ENCODE peak calls at places on chromosomes 11 and 22, in six cellular contexts. E is HFF-Myc, C is GM06990, S is AG10803, O is pancreas, N is lower lobe of right lung. F is an unnamed sample.

GRCh38 chr11:1036303-1036923 is at the start of gene MUC6:
- DNase-seq in E (no peak), C (no peak), S (no peak), O (no peak), N (no peak), F (no peak)

GRCh38 chr11:59186130-59186594 is 14.2 kb downstream of the DTX4 start:
- DNase-seq in E (no peak), C (no peak), S (no peak), O (peak), N (peak), F (no peak)

GRCh38 chr11:117098269-117099231 is at the start of gene SIK3:
- DNase-seq in E (peak), C (peak), S (peak), O (peak), N (peak), F (peak)

GRCh38 chr11:34558673-34559072 is 45.1 kb upstream of the ELF5 start:
- DNase-seq in E (no peak), C (no peak), S (no peak), O (no peak), N (no peak), F (no peak)

GRCh38 chr11:73465019-73465675 is 88.9 kb downstream of the RELT start:
- DNase-seq in E (no peak), C (no peak), S (peak), O (no peak), N (no peak), F (no peak)

GRCh38 chr11:13338437-13339069 is 61.0 kb downstream of the BMAL1 start:
- DNase-seq in E (no peak), C (no peak), S (peak), O (no peak), N (no peak), F (no peak)

GRCh38 chr11:1879941-1880720 is 11.6 kb downstream of the PRR33 start:
- DNase-seq in E (no peak), C (no peak), S (no peak), O (peak), N (peak), F (peak)

GRCh38 chr22:20979243-20979809 is 2.8 kb upstream of the LZTR1 start:
- DNase-seq in E (no peak), C (peak), S (peak), O (peak), N (peak), F (peak)

GRCh38 chr22:32852346-32853251 is 51.1 kb downstream of the TIMP3 start:
- DNase-seq in E (no peak), C (no peak), S (no peak), O (no peak), N (no peak), F (no peak)

GRCh38 chr11:20056109-20057054 is 103.9 kb downstream of the DBX1 start:
- DNase-seq in E (no peak), C (no peak), S (no peak), O (no peak), N (no peak), F (no peak)

GRCh38 chr11:9438611-9439010 is 22.2 kb upstream of the ZNF143 start:
- DNase-seq in E (no peak), C (no peak), S (no peak), O (no peak), N (no peak), F (no peak)

GRCh38 chr11:87116185-87116584 is 78.5 kb downstream of the TMEM135 start:
- DNase-seq in E (no peak), C (no peak), S (peak), O (no peak), N (no peak), F (no peak)

GRCh38 chr11:83019888-83020579 is 51.7 kb downstream of the RAB30 start:
- DNase-seq in E (no peak), C (no peak), S (no peak), O (no peak), N (no peak), F (no peak)

DNA sequence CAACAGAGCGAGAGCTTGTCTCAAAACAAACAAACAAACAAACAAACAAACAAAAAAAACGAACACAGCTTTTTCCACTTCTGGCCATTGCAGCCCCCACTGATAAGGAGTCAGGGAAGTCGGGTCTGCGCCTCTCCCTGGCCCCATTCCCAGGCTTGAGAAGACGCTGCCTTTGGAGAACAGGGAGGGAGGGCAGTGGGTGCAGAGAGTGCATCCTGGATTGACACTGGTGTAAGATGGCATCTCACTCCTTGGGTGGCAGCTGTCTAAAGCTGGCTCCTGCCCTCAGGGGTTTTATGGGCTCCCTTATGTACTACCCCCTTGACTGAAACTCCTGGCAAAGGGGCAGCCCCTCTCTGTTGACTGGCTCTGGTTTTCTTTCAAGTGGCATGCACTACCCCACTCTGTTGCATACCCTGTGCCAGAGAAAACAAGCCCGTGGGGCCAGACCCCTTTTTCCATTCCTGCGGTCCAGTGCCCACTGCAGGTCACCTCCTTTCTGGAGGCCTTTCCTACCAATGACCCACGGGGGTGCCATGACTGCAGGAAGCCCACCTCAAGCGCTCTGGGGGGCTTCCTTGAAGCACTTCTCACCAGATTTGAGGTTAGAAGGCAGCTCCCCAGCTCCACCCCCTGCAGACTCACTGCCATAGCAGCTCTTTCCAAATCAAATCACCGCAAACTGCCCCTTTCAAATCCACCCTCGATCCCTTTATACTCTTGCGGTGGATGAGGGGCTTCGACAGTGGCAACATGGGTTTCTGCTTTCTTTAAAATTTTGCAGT is 12.7 kb downstream of the DRAP1 start:
- DNase-seq in E (no peak), C (no peak), S (no peak), O (no peak), N (no peak), F (no peak)
- TF ChIP-seq CTCF in E (no peak), C (peak), S (no peak), O (no peak), N (no peak), F (no peak)

GRCh38 chr11:62269654-62270278 is at the start of gene SCGB2A2:
- DNase-seq in E (no peak), C (no peak), S (no peak), O (no peak), N (no peak), F (no peak)
- TF ChIP-seq CTCF in E (no peak), C (peak), S (no peak), O (no peak), N (no peak), F (peak)

DNA sequence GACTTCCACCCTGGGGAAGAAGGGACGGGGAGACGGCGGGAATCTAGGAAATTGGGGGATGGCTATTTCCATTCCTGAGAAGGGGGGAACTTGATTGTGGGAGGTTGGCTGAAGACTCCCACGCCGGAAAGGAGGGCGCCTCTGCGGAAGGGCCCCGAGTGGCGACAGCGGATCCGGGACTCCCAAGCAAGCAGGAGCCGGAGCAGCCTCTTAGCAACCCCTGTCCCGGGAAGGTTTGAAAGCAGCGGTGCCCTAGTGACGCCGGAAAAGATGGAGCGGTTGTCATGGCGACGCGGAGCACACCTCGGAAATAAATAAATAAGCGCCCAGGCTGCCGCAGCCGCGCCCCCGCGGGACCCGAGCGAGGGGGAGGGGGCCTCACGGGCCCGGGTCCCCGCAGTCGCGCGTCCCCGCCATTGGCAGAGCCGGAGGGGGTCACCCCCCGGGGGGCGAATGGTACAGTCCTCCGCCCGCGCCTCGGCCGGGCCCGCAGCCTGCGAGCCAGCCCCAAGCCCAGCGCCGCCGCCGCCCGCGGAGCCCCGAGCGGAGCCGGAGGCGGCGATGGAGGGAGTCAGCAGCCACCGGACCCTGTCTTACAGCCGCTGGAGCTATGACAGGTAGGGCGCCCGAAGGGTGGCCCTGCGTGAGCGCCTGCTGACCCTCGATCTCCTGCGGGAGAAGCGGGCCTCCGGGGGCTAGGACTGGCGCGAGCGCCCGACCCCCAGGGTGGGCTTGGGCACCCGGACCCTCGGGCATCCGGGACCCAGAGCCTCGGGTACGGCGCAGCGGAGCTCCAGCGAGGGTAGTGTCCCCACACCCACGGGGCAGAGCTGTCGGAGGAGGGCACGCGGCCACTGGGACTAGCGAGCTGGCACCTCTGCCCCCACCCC is 31.9 kb downstream of the EIF3F start:
- DNase-seq in E (peak), C (peak), S (peak), O (peak), N (peak), F (no peak)
- TF ChIP-seq CTCF in E (no peak), C (no peak), S (no peak), O (no peak), N (no peak), F (no peak)

GRCh38 chr11:81237139-81237538 is 1496.5 kb downstream of the FAM181B start:
- DNase-seq in E (no peak), C (no peak), S (peak), O (no peak), N (no peak), F (no peak)
- TF ChIP-seq CTCF in E (no peak), C (peak), S (peak), O (no peak), N (peak), F (peak)

GRCh38 chr11:57777969-57778317 is 16.3 kb downstream of the CTNND1 start:
- DNase-seq in E (no peak), C (no peak), S (no peak), O (peak), N (no peak), F (no peak)

GRCh38 chr11:57776577-57776976 is 15.0 kb downstream of the CTNND1 start:
- DNase-seq in E (no peak), C (no peak), S (no peak), O (no peak), N (no peak), F (no peak)

GRCh38 chr11:57781529-57781943 is 19.9 kb downstream of the CTNND1 start:
- DNase-seq in E (no peak), C (no peak), S (no peak), O (peak), N (peak), F (no peak)

GRCh38 chr11:57778318-57779037 is 16.9 kb downstream of the CTNND1 start:
- DNase-seq in E (peak), C (no peak), S (peak), O (peak), N (peak), F (no peak)

GRCh38 chr11:57779275-57779674 is 17.7 kb downstream of the CTNND1 start:
- DNase-seq in E (no peak), C (no peak), S (peak), O (peak), N (no peak), F (no peak)
- TF ChIP-seq CTCF in E (no peak), C (no peak), S (peak), O (no peak), N (no peak), F (no peak)

GRCh38 chr11:125256471-125257010 is 92.0 kb downstream of the PKNOX2 start:
- DNase-seq in E (no peak), C (no peak), S (no peak), O (no peak), N (no peak), F (no peak)

GRCh38 chr11:125253795-125254525 is 89.4 kb downstream of the PKNOX2 start:
- DNase-seq in E (no peak), C (no peak), S (no peak), O (no peak), N (no peak), F (no peak)

GRCh38 chr11:125258626-125259025 is 94.1 kb downstream of the PKNOX2 start:
- DNase-seq in E (no peak), C (no peak), S (no peak), O (no peak), N (no peak), F (no peak)

GRCh38 chr11:125257751-125258150 is 93.2 kb downstream of the PKNOX2 start:
- DNase-seq in E (no peak), C (no peak), S (no peak), O (no peak), N (no peak), F (no peak)

DNA sequence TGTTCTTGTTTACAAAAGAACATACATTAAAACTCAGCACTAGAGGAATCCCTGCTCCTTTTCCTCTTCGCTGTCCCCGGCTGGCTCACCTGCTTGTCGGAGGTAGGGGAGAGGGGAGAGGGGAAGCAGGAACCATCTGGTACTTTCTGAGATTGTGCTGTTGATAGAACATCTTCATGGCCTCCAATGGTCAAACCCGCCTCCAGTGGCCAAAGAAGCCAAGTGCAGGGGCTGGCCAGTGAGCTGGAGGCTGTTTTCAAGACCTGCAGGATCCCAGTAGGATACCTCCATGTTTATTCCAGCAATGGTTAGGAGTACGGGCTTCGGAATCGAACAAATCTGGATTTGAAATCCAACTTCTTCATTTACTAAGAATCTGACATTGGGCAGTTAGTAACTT is 92.6 kb downstream of the PKNOX2 start:
- DNase-seq in E (no peak), C (no peak), S (no peak), O (no peak), N (no peak), F (no peak)
- TF ChIP-seq CTCF in E (peak), C (peak), S (peak), O (no peak), N (no peak), F (peak)

GRCh38 chr11:123562166-123562565 is 92.3 kb downstream of the SCN3B start:
- DNase-seq in E (no peak), C (no peak), S (no peak), O (peak), N (no peak), F (no peak)

GRCh38 chr11:123562829-123563228 is 91.6 kb downstream of the SCN3B start:
- DNase-seq in E (no peak), C (no peak), S (no peak), O (no peak), N (no peak), F (no peak)

GRCh38 chr11:123559418-123559817 is 95.0 kb downstream of the SCN3B start:
- DNase-seq in E (no peak), C (no peak), S (peak), O (no peak), N (no peak), F (no peak)

GRCh38 chr11:123560001-123560400 is 94.4 kb downstream of the SCN3B start:
- DNase-seq in E (no peak), C (peak), S (peak), O (peak), N (no peak), F (no peak)

GRCh38 chr11:123561046-123561781 is 93.2 kb downstream of the SCN3B start:
- DNase-seq in E (no peak), C (no peak), S (peak), O (peak), N (no peak), F (no peak)
- TF ChIP-seq CTCF in E (peak), C (no peak), S (peak), O (no peak), N (no peak), F (peak)

GRCh38 chr22:40477683-40478348 is 107.4 kb downstream of the SGSM3 start:
- DNase-seq in E (no peak), C (no peak), S (no peak), O (no peak), N (no peak), F (no peak)
- TF ChIP-seq CTCF in E (no peak), C (no peak), S (no peak), O (no peak), N (no peak), F (no peak)

F was measured in chondrocyte.